ENCODE peak calls at places on chromosome 4, in seven cellular contexts. A is OCI-LY7, R is psoas muscle, L is pancreas, U is HCT116, H is upper lobe of left lung, S is brain microvascular endothelial cell. P is an unnamed sample.

GRCh38 chr4:59646082-59646481 is 1554.0 kb upstream of the ADGRL3 start:
- DNase-seq in U (no peak), L (no peak), H (no peak), R (no peak), S (no peak), A (no peak), P (no peak)

GRCh38 chr4:78939667-78940008 is 400 bp upstream of the PAQR3 start:
- DNase-seq in A (no peak), S (no peak), H (no peak), R (no peak), L (no peak), U (no peak), P (no peak)

GRCh38 chr4:87180767-87181166 is 39.7 kb downstream of the KLHL8 start:
- DNase-seq in U (no peak), A (no peak), H (no peak), L (no peak), S (no peak), R (no peak), P (no peak)

GRCh38 chr4:76984127-76984526 is 34.6 kb downstream of the SEPTIN11 start:
- DNase-seq in S (no peak), R (no peak), U (no peak), H (no peak), L (no peak), A (peak; percentile 9), P (no peak)

GRCh38 chr4:182418054-182418734 is 175.0 kb downstream of the TENM3 start:
- DNase-seq in L (no peak), H (no peak), R (no peak), A (no peak), U (no peak), S (no peak), P (no peak)

GRCh38 chr4:41887821-41888699 is 47.2 kb upstream of the TMEM33 start:
- DNase-seq in R (peak; percentile 46), H (no peak), L (no peak), U (peak; percentile 34), A (peak; percentile 55), S (peak; percentile 63), P (peak; percentile 53)

GRCh38 chr4:184265566-184266351 is 48.1 kb upstream of the ENPP6 start:
- DNase-seq in A (no peak), R (no peak), H (no peak), S (peak; percentile 68), L (no peak), U (peak; percentile 7), P (no peak)

GRCh38 chr4:118814054-118814453 is 21.9 kb downstream of the SEC24D start:
- DNase-seq in R (no peak), L (no peak), U (no peak), S (no peak), H (no peak), A (no peak), P (no peak)

GRCh38 chr4:81565137-81565870 is 93.6 kb upstream of the RASGEF1B start:
- DNase-seq in R (peak; percentile 86), S (peak; percentile 35), H (peak; percentile 73), L (peak; percentile 63), U (no peak), A (peak; percentile 37), P (peak; percentile 36)

GRCh38 chr4:8840006-8840793 is 31.4 kb downstream of the HMX1 start:
- DNase-seq in A (no peak), H (no peak), S (no peak), U (no peak), R (peak; percentile 15), L (peak; percentile 8), P (no peak)

GRCh38 chr4:85836588-85836987 is 361.6 kb downstream of the ARHGAP24 start:
- DNase-seq in A (no peak), L (no peak), H (no peak), S (peak; percentile 44), R (no peak), U (no peak), P (no peak)

GRCh38 chr4:61924131-61924530 is 724.0 kb downstream of the ADGRL3 start:
- DNase-seq in U (no peak), R (no peak), A (no peak), S (no peak), L (no peak), H (no peak), P (no peak)

GRCh38 chr4:4852591-4853362 is 6.7 kb upstream of the MSX1 start:
- DNase-seq in H (no peak), A (no peak), U (no peak), L (no peak), R (peak; percentile 54), S (peak; percentile 76), P (no peak)

GRCh38 chr4:89598602-89599001 is 238.4 kb downstream of the SNCA start:
- DNase-seq in R (no peak), U (peak; percentile 26), L (no peak), A (peak; percentile 5), S (no peak), H (no peak), P (peak; percentile 17)

GRCh38 chr4:156475322-156475721 is 496.3 kb downstream of the PDGFC start:
- DNase-seq in L (no peak), U (peak; percentile 42), H (no peak), R (no peak), S (peak; percentile 73), A (no peak), P (no peak)

GRCh38 chr4:165403667-165404066 is 24.9 kb downstream of the CPE start:
- DNase-seq in A (no peak), H (no peak), S (no peak), U (no peak), R (no peak), L (no peak), P (no peak)

GRCh38 chr4:150072906-150073714 is 5.1 kb upstream of the DCLK2 start:
- DNase-seq in A (no peak), S (peak; percentile 78), U (no peak), R (no peak), H (no peak), L (no peak), P (no peak)

GRCh38 chr4:82770607-82771006 is 28.0 kb downstream of the SCD5 start:
- DNase-seq in S (no peak), U (no peak), L (no peak), A (no peak), R (no peak), H (no peak), P (no peak)

DNA sequence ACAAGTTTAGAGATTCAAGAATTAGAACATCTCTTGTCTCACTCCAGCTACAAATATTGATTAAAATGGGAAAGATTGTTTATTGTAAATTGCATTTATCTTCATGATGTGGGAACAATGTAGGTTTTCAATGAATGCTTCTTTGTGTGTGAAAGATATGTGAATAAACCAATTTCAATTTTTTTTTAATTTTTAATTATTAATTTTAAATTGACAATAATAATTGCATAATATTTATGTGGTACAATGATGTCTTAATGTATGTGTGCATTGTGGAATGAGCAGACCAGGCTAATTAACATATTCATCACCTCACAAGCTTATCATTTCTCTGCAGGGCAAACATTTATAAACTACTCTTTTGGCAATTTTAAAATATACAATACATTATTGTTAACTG is 281.1 kb downstream of the RAPGEF2 start:
- DNase-seq in H (no peak), L (no peak), A (no peak), S (no peak), R (no peak), U (no peak), P (no peak)
- H3K4me3 ChIP-seq in H (no peak overlapping the region), L (no peak overlapping the region), A (no peak overlapping the region), S (no peak overlapping the region), R (no peak overlapping the region), U (no peak overlapping the region), P (no peak overlapping the region)

DNA sequence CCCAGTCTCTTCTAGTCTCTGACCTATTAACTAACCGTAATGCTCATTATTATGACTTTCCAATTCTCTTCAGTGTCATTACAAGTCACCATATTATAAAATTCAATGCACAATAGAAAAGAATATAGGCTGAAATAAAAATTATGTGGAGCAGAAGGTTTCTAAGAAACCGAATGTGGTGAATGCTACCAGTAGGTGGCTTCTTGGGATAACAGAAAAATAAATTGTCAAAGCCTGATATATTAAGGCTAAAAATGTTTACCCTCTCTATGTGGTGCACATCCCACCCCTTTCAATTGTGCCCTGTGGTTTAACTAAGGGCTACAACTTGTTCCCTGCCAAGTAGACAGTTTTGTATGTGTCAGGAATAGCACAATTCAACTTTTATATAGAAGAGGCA is 624.6 kb upstream of the TECRL start:
- DNase-seq in R (no peak), S (no peak), H (no peak), A (no peak), L (no peak), U (no peak), P (no peak)
- TF ChIP-seq CTCF in R (no peak), S (peak; percentile 43), H (no peak), A (no peak), L (no peak), U (no peak), P (no peak)

DNA sequence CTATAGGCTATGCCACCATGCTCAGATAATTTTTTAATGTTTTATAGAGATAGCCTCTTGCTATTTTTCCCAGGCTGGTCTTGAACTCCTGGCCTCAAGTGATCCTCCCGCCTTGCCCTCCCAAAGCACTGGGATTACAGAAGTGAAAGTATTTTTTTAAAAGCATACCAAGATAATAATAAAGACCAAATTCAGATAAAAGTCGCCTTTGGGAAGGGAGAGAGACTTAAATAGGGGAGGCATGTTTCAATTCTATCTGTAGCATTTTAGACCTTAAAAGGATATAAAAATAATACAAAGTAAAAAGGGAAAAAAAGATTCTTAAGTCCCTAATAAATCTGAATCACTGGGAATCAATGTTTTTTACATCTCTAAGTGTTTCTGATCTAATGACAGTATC is 108.9 kb downstream of the AFAP1 start:
- DNase-seq in U (no peak), A (no peak), H (no peak), L (no peak), S (no peak), R (no peak), P (no peak)
- H3K27ac ChIP-seq in U (no peak overlapping the region), A (no peak overlapping the region), H (peak overlapping the region; percentile 27), L (no peak overlapping the region), S (peak overlapping the region; percentile 85), R (peak overlapping the region; percentile 87), P (peak overlapping the region; percentile 32)

GRCh38 chr4:6562931-6563901 is 11.8 kb upstream of the MAN2B2 start:
- DNase-seq in A (no peak), H (no peak), L (no peak), U (no peak), R (no peak), S (no peak), P (peak; percentile 40)
- H3K4me3 ChIP-seq in A (no peak overlapping the region), H (peak overlapping the region; percentile 37), L (peak overlapping the region; percentile 15), U (no peak overlapping the region), R (peak overlapping the region; percentile 63), S (peak overlapping the region; percentile 37), P (peak overlapping the region; percentile 12)

DNA sequence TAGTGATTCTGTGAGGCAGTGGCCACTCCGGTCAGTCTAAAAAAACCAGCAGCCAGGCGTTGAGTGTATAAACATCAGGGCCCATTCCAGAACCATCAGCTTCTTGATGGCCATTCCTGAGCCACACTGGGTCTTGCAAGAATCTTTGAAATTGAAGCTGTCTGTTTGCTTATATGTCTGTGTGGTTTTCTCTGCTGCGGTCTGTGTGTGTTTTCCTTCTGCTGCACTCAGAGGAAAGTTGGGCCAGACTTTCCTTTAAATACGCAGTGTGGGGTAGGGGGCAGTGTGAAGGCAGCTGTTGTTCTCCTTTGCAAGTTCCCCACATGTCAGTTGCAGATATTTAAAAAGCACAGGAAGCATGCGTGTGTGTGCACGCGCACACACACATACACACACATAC is 32.2 kb downstream of the CCKAR start:
- DNase-seq in A (peak; percentile 35), R (no peak), H (no peak), U (no peak), S (peak; percentile 51), L (no peak), P (no peak)
- TF ChIP-seq CTCF in A (peak; percentile 17), R (no peak), H (no peak), U (no peak), S (peak; percentile 34), L (no peak), P (no peak)

GRCh38 chr4:125306533-125306932 is 8.2 kb upstream of the FAT4 start:
- DNase-seq in S (no peak), R (no peak), H (no peak), L (no peak), A (no peak), U (no peak), P (no peak)
- H3K27ac ChIP-seq in S (no peak overlapping the region), R (no peak overlapping the region), H (no peak overlapping the region), L (no peak overlapping the region), A (no peak overlapping the region), U (no peak overlapping the region), P (no peak overlapping the region)

P was measured in cardiac muscle cell.